ENCODE peak calls at places on chromosomes 4 and X, in eight cellular contexts. W, N, D, S, Z, G, F and J are unnamed samples.
A peak's percentile ranks its signal among the peaks of the same experiment; 100 is the strongest.

GRCh38 chrX:51608766-51609165 is 9.9 kb downstream of the CENPVL3 start:
- DNase-seq in W (no peak), N (no peak), D (no peak), S (no peak), Z (no peak), G (no peak), F (no peak), J (no peak)

GRCh38 chr4:54439831-54440243 is 210.7 kb downstream of the PDGFRA start:
- DNase-seq in W (no peak), N (peak; percentile 65), D (peak; percentile 47), S (no peak), Z (peak; percentile 21), G (no peak), F (no peak), J (peak; percentile 78)

GRCh38 chr4:793109-793861 is 32.6 kb downstream of the CPLX1 start:
- DNase-seq in W (peak; percentile 67), N (no peak), D (peak; percentile 31), S (no peak), Z (no peak), G (no peak), F (no peak), J (no peak)

GRCh38 chr4:93312299-93312698 is 516.3 kb upstream of the ATOH1 start:
- DNase-seq in W (no peak), N (no peak), D (no peak), S (no peak), Z (no peak), G (no peak), F (no peak), J (no peak)

GRCh38 chr4:139005774-139006173 is 9.8 kb upstream of the NOCT start:
- DNase-seq in W (no peak), N (no peak), D (no peak), S (no peak), Z (no peak), G (no peak), F (no peak), J (no peak)

GRCh38 chr4:113179996-113180395 is 130.5 kb downstream of the ANK2 start:
- DNase-seq in W (no peak), N (peak; percentile 37), D (no peak), S (no peak), Z (no peak), G (no peak), F (no peak), J (no peak)

GRCh38 chrX:29662759-29663503 is 552.4 kb upstream of the MAGEB2 start:
- DNase-seq in W (no peak), N (peak; percentile 88), D (no peak), S (no peak), Z (no peak), G (no peak), F (no peak), J (no peak)

GRCh38 chr4:75698162-75698962 is 25.2 kb upstream of the G3BP2 start:
- DNase-seq in W (no peak), N (no peak), D (no peak), S (no peak), Z (no peak), G (peak; percentile 60), F (no peak), J (no peak)

GRCh38 chr4:163107754-163108153 is 58.9 kb downstream of the NAF1 start:
- DNase-seq in W (no peak), N (peak; percentile 43), D (no peak), S (no peak), Z (no peak), G (peak; percentile 14), F (no peak), J (no peak)

GRCh38 chrX:39328661-39329060 is 527.4 kb downstream of the MID1IP1 start:
- DNase-seq in W (no peak), N (no peak), D (no peak), S (no peak), Z (no peak), G (no peak), F (no peak), J (no peak)
- H3K4me3 ChIP-seq in W (no peak overlapping the region), N (no peak overlapping the region), D (no peak overlapping the region), S (no peak overlapping the region), Z (no peak overlapping the region), G (no peak overlapping the region), F (no peak overlapping the region), J (no peak overlapping the region)

DNA sequence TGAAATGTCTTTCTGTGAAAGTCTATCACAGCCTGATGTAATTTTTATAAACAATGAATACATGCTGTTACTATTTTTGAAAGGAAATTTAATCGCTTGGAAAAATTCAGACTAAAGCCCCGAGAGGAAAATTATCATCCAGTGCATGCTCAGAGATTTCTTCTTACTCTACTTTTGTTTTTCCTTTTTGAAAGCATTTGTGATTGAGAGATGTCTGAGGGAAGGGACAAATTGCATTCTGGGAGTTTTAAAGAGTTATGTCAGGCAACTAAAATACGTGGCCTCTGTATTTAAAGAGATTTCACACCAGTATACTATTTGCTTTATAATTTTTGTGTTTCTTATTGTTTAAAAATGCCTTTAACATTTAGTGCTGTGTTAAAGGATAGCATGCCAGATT is 1.4 kb upstream of the ZFX start:
- DNase-seq in W (no peak), N (no peak), D (no peak), S (no peak), Z (no peak), G (no peak), F (no peak), J (no peak)
- H3K27ac ChIP-seq in W (peak overlapping the region; percentile 99), N (peak overlapping the region; percentile 91), D (peak overlapping the region; percentile 95), S (peak overlapping the region; percentile 99), Z (peak overlapping the region; percentile 100), G (no peak overlapping the region), F (peak overlapping the region; percentile 95), J (peak overlapping the region; percentile 99)

DNA sequence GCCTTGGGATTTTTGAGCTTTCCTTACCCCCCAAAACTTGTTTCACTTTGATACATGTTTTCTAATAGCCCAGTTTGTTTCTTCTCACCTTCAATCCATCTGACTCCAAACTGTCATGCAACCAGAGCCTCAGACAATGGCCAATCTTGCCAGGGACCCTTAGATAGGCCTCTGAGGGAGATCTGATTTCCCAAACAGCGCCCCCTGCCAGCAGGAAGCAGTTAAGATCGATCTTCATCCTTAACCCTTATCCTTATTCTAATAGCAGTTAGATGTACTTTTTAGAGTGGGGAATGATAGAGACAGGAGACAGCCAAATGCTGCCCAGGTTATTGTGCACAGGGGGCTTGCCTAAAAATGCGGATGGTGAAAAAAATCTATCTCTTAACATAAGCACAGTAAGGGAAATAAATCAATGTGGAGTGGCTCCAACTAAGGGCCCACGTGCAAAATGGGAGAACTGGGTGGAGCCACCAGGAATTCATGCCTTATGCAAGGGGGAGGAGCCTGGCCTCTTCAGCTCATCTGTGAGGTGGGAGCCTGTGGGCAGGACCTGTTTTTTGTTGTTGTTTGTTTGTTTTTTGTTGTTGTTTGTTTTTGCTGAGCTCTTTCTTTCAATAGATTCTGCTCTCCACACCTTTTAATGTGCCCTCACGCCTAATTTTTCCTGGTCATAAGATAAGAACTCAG is 833.6 kb upstream of the AGA start:
- DNase-seq in W (no peak), N (no peak), D (no peak), S (peak; percentile 17), Z (no peak), G (peak; percentile 74), F (no peak), J (no peak)
- TF ChIP-seq CTCF in W (no peak), N (no peak), D (no peak), S (peak; percentile 49), Z (no peak), G (peak; percentile 75), F (no peak), J (no peak)

GRCh38 chr4:157222764-157223145 is 2.2 kb downstream of the GRIA2 start:
- DNase-seq in W (no peak), N (no peak), D (no peak), S (no peak), Z (no peak), G (no peak), F (no peak), J (no peak)

GRCh38 chr4:157221895-157222763 is 1.6 kb downstream of the GRIA2 start:
- DNase-seq in W (peak; percentile 65), N (no peak), D (no peak), S (peak; percentile 89), Z (peak; percentile 52), G (peak; percentile 88), F (peak; percentile 40), J (no peak)

GRCh38 chr4:157225096-157225495 is 4.6 kb downstream of the GRIA2 start:
- DNase-seq in W (no peak), N (no peak), D (no peak), S (no peak), Z (no peak), G (no peak), F (no peak), J (no peak)

GRCh38 chr4:157221426-157221894 is 932 bp downstream of the GRIA2 start:
- DNase-seq in W (no peak), N (no peak), D (no peak), S (no peak), Z (peak; percentile 21), G (peak; percentile 34), F (no peak), J (no peak)

DNA sequence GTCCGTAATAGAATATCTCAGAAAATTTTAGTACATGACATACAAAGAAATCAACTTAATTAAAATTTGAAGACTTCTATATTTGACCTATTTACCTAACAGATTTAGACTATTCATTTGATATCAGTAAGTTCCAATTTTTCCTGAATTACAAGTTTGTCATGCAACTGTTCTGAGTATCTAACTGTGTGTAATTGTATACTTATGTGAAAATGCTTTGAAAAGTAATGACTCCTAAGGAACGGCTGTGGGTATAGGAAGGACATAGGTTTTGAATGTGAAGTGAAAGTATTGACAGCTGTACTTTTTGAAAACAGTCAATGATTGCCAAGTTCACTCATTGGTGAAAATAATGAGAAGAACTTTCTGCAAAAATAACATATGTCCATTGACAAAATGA is 2.9 kb downstream of the GRIA2 start:
- DNase-seq in W (no peak), N (no peak), D (no peak), S (no peak), Z (no peak), G (no peak), F (no peak), J (no peak)
- H3K4me3 ChIP-seq in W (no peak overlapping the region), N (no peak overlapping the region), D (no peak overlapping the region), S (no peak overlapping the region), Z (no peak overlapping the region), G (peak overlapping the region; percentile 77), F (peak overlapping the region; percentile 74), J (no peak overlapping the region)

DNA sequence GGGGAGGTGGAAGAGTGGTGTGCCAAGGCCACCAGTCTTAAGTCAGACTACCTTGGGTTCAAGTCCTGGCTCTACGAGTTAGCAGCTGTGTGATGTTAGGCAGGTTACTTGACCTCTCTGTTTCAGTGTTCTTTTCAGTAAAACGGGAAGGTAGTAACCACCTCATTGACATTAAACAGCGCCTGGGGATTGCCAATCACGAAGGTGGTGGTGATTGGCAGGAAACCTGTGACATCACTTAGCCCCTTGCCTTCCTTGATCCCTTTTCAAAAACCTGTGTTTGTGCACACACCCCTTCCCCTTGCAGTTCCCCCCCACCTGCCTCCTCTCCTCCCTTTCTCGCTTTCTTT is 7.6 kb downstream of the KLF3 start:
- DNase-seq in W (no peak), N (no peak), D (no peak), S (no peak), Z (no peak), G (no peak), F (no peak), J (no peak)
- H3K27ac ChIP-seq in W (peak overlapping the region; percentile 78), N (peak overlapping the region; percentile 5), D (peak overlapping the region; percentile 100), S (peak overlapping the region; percentile 26), Z (peak overlapping the region; percentile 99), G (no peak overlapping the region), F (peak overlapping the region; percentile 19), J (peak overlapping the region; percentile 82)

DNA sequence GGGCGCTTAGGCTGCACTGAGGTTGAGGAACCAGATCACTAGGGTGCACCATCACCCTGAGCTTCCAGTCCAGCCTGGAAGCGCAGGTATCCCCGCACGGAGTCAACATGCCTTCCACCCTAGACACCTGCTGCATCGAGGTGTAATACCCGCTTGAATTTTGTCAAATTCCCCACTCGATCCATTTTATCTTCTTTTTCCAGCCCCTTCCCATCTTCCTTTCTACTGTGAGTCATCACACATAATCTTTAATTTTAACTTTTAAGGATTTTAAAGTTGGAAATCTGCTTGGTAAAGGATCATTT is 824 bp downstream of the PLK4 start:
- DNase-seq in W (no peak), N (no peak), D (no peak), S (no peak), Z (no peak), G (no peak), F (no peak), J (no peak)
- TF ChIP-seq CTCF in W (no peak), N (no peak), D (no peak), S (peak; percentile 39), Z (no peak), G (peak; percentile 17), F (no peak), J (no peak)